ENCODE peak calls at places on chromosomes 4 and X, in five cellular contexts. E, Y, G, B and V are unnamed samples.

GRCh38 chrX:73964607-73965006 is 339.4 kb upstream of the ZCCHC13 start:
- DNase-seq in Y (no peak), B (no peak), G (no peak), E (no peak), V (no peak)

GRCh38 chr4:145773581-145774234 is 93.8 kb downstream of the C4orf51 start:
- DNase-seq in E (no peak), G (no peak), Y (no peak), B (no peak), V (peak)

GRCh38 chr4:184489771-184490170 is 15.4 kb upstream of the IRF2 start:
- DNase-seq in B (no peak), G (no peak), E (no peak), Y (no peak), V (no peak)

GRCh38 chr4:138953962-138954371 is 61.6 kb upstream of the NOCT start:
- DNase-seq in B (no peak), Y (peak), G (no peak), E (peak), V (no peak)

GRCh38 chr4:2258091-2259035 is 3.5 kb downstream of the MXD4 start:
- DNase-seq in G (peak), Y (peak), B (peak), E (no peak), V (no peak)

GRCh38 chrX:135170877-135171519 is at the start of gene CT55:
- DNase-seq in E (no peak), B (no peak), G (no peak), Y (no peak), V (no peak)

GRCh38 chr4:61740950-61741638 is 541.0 kb downstream of the ADGRL3 start:
- DNase-seq in Y (peak), E (no peak), G (no peak), B (no peak), V (no peak)

GRCh38 chrX:145003443-145003842 is 243.9 kb upstream of the SPANXN1 start:
- DNase-seq in E (no peak), Y (no peak), G (no peak), B (no peak), V (no peak)

GRCh38 chr4:56979674-56980073 is 978 bp downstream of the POLR2B start:
- DNase-seq in G (peak), E (no peak), Y (no peak), B (no peak), V (no peak)

GRCh38 chr4:185522451-185522850 is 12.9 kb downstream of the PDLIM3 start:
- DNase-seq in B (no peak), E (no peak), Y (no peak), G (no peak), V (no peak)

GRCh38 chr4:153181293-153182080 is 22.8 kb upstream of the TRIM2 start:
- DNase-seq in B (no peak), G (no peak), E (no peak), Y (no peak), V (no peak)

GRCh38 chr4:162981823-162982222 is 184.9 kb downstream of the NAF1 start:
- DNase-seq in E (no peak), Y (no peak), B (no peak), G (no peak), V (no peak)

GRCh38 chr4:121113680-121114079 is 41.3 kb upstream of the NDNF start:
- DNase-seq in Y (no peak), B (no peak), E (no peak), G (no peak), V (no peak)

GRCh38 chr4:37757121-37757520 is 69.4 kb upstream of the PGM2 start:
- DNase-seq in E (no peak), B (no peak), G (no peak), Y (no peak), V (no peak)

GRCh38 chr4:76982638-76983579 is 33.4 kb downstream of the SEPTIN11 start:
- DNase-seq in E (no peak), G (no peak), Y (no peak), B (no peak), V (no peak)

GRCh38 chrX:129984196-129984962 is 1.9 kb downstream of the BCORL1 start:
- DNase-seq in G (peak), Y (peak), E (no peak), B (peak), V (peak)

GRCh38 chr4:89665662-89666061 is 171.3 kb downstream of the SNCA start:
- DNase-seq in Y (no peak), E (no peak), B (no peak), G (no peak), V (no peak)

GRCh38 chr4:183450108-183450507 is 5.7 kb downstream of the CDKN2AIP start:
- DNase-seq in Y (no peak), G (no peak), E (no peak), B (no peak), V (no peak)

GRCh38 chrX:124289443-124289842 is 43.0 kb upstream of the TEX13D start:
- DNase-seq in B (no peak), E (no peak), G (no peak), Y (no peak), V (no peak)

GRCh38 chrX:112997991-112998390 is 157.4 kb upstream of the AMOT start:
- DNase-seq in B (no peak), G (no peak), Y (no peak), E (no peak), V (no peak)

GRCh38 chr4:8939160-8939855 is 67.7 kb upstream of the HMX1 start:
- DNase-seq in Y (no peak), E (no peak), B (no peak), G (no peak), V (no peak)

GRCh38 chr4:8938623-8939022 is 67.0 kb upstream of the HMX1 start:
- DNase-seq in Y (no peak), B (no peak), G (no peak), E (no peak), V (no peak)

GRCh38 chr4:8939887-8940742 is 68.5 kb upstream of the HMX1 start:
- DNase-seq in G (no peak), Y (no peak), B (no peak), E (no peak), V (peak)

GRCh38 chr4:8938137-8938536 is 66.5 kb upstream of the HMX1 start:
- DNase-seq in G (no peak), E (no peak), Y (no peak), B (no peak), V (no peak)

DNA sequence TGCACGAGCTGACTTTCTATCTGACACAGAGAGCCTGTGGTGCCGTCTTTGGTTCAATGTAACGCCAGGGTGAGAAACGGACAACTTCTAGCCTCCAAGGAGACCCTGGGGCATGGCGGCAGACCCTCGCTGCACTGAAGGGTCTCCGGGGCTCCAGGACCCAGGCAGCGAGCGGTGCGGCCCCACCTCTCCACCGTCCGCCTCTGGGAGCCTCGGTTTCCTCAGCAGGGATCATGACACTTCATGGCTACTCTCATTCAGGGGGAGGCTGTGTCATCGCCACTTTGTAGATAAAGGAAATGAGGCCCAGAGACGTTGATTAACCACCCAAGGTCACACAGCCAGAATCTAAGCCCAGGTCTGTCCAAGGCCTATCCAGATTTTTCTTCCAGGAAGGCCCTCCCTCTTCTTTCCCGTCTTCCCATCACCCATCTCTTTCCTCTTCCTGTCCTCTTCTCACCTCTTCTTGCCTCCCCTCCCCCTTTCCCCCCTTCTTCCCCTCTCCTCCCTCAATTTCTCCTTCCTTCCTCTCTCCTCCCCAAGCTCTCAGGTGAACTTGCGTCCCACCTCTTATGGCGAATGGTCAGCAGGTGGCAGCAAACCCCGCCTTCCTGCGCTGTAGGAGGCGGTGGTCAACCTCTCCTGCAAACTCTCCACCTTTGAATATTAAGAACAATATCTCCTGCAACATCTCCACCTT is 69.3 kb upstream of the HMX1 start:
- DNase-seq in B (no peak), E (no peak), Y (no peak), G (peak), V (no peak)
- TF ChIP-seq CTCF in B (no peak), E (no peak), Y (no peak), G (no peak), V (no peak)

GRCh38 chr4:140284449-140284848 is 89.0 kb upstream of the SCOC start:
- DNase-seq in Y (no peak), E (no peak), G (no peak), B (no peak), V (no peak)

GRCh38 chr4:140286503-140286902 is 86.9 kb upstream of the SCOC start:
- DNase-seq in E (no peak), Y (no peak), B (no peak), G (no peak), V (no peak)

GRCh38 chr4:140277576-140277975 is 95.9 kb upstream of the SCOC start:
- DNase-seq in B (no peak), E (no peak), Y (no peak), G (no peak), V (no peak)

DNA sequence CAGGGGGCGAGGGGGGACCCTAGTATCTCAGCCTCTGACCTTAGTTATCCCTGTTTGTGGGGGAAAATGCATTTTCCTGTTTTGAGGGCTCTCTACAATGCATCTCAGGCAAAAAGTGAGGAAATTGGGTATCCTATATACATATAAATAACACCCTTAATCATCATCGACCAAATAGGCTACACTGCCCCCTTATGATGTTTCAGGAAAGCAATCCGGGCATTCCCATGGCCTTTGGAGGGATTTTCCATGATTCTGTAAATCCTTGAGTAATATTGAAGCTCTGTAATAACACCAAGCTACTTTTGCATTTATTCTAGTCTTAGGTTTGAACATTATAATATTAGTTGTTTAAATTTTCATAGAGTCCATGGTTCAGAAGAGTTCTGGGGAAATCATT is 91.6 kb upstream of the SCOC start:
- DNase-seq in G (no peak), B (no peak), Y (no peak), E (no peak), V (no peak)
- TF ChIP-seq CTCF in G (no peak), B (no peak), Y (no peak), E (no peak), V (no peak)

DNA sequence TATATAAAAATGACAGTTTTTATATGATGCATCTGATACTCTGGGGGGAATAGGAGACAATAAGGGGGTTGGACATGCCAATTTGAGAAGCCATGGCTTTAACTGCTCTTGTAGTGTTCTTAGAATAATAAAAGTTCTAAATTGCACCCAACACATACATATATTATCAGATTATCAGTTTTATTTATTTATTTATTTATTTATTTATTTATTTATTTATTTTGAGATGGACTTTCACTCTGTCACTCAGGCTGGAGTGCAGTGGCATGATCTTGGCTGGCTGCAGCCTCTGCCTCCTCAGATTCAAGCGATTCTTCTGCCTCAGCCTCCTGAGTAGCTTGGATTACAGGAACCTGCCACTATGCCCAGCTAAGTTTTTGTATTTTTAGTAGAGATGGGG is 356.8 kb downstream of the TLL1 start:
- DNase-seq in E (no peak), G (no peak), B (no peak), Y (no peak), V (no peak)
- TF ChIP-seq CTCF in E (no peak), G (no peak), B (no peak), Y (no peak), V (no peak)

DNA sequence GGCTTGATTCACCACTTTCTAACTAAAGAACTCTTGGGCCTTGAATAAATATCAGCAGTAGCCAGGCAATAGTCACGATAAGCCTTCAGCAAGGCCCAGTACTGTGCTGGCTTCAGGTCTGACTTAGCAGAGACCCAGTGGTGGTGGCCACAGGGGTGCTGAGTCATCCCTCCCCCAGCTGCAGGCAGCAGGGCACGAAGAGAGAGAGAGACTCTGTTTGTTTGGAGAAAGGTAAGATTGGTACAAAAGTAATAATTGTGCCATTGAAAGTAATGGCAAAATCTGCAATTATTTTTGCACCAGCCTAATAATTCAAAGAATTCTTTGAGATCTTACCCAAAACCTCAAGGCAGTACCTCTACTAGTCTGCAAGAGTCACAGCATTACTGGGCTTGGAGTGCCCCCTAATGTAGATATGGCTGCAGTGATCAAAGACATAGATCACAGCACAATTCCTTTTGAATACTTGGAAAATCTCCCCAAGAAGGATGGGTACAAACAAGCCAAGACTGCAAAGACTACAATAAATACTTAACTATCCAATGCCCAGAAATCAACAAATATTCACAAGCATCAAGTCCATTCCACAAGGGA is 159.5 kb upstream of the USP38 start:
- DNase-seq in G (no peak), B (no peak), Y (no peak), E (no peak), V (no peak)
- TF ChIP-seq CTCF in G (no peak), B (peak), Y (peak), E (peak), V (peak)

DNA sequence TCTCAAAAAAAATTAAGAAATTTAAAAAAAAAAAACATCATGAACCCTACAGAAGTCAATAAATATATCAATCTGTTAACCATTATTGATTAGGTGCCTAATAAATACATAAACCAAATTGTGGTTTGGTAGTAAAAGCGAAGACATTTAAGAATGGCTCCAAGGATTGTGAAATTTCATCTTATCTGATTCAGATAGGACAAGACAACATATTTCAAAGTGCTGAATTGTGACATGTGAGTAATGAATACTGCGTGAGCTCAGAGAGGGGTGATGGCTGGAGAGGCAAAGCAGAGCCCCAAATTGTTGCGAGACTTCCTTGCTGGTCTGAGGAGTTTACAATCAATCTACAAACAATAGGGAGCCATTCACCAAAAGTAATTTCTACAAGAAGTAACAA is 8.2 kb downstream of the AMBN start:
- DNase-seq in B (no peak), Y (no peak), E (no peak), G (no peak), V (no peak)
- TF ChIP-seq CTCF in B (no peak), Y (no peak), E (no peak), G (no peak), V (no peak)

GRCh38 chrX:136738049-136738729 is 42.5 kb downstream of the ARHGEF6 start:
- DNase-seq in G (no peak), Y (no peak), B (no peak), E (no peak), V (no peak)

GRCh38 chrX:136745215-136746173 is 35.2 kb downstream of the ARHGEF6 start:
- DNase-seq in G (no peak), E (no peak), B (no peak), Y (no peak), V (no peak)

GRCh38 chrX:136747003-136747986 is 33.4 kb downstream of the ARHGEF6 start:
- DNase-seq in E (no peak), Y (no peak), B (no peak), G (no peak), V (no peak)

GRCh38 chrX:136742721-136743379 is 37.9 kb downstream of the ARHGEF6 start:
- DNase-seq in B (no peak), Y (no peak), G (no peak), E (no peak), V (no peak)
- TF ChIP-seq CTCF in B (no peak), Y (no peak), G (no peak), E (no peak), V (no peak)

DNA sequence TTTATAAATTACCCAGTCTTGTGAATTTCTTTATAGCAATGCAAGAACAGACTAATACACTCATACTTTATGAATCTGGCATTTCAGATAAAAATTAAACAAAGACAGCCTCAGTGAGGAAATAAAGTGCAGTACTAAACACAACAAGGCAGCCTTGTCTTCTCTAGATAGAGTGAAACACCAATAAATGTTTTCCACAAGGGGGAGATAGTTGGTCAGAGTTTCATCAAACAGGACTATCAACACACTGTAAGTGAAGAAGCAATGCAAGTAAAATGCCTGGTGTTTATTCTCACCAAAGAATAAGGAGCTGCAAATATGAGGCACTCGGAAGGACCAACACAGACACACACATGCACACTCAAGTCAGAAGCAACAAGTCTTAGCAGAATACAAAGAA is 62.8 kb downstream of the FAM9B start:
- DNase-seq in G (no peak), Y (no peak), E (peak), B (no peak), V (no peak)
- TF ChIP-seq CTCF in G (no peak), Y (peak), E (peak), B (peak), V (no peak)

GRCh38 chrX:51847463-51847862 is 46.0 kb upstream of the MAGED1 start:
- DNase-seq in G (no peak), Y (no peak), B (no peak), E (no peak), V (no peak)
- TF ChIP-seq CTCF in G (no peak), Y (no peak), B (no peak), E (no peak), V (no peak)

DNA sequence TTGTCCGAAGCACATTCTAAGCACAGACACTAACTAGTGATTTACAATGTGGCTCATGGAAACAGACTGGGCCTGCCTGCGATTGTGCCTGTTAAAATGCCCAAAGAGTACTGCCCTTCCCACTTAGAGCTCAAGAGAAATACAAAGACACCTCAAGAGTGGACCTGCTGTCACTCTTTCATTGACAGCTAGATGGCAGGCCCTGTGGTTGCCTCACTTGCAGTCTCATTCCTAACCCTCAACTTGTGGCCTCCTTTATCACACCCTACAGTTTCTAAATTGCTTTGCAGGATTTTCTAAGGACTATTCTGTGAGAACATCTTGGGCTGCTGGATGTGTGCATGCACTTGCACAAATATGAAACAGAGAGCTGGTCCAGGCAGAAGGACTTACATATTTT is 331.0 kb upstream of the EMCN start:
- DNase-seq in Y (no peak), G (no peak), E (no peak), B (no peak), V (peak)
- TF ChIP-seq CTCF in Y (no peak), G (no peak), E (no peak), B (no peak), V (no peak)